ENCODE peak calls at places on chromosomes 4 and X, in eight cellular contexts. B, N, G, U, S, H, E and V are unnamed samples.

GRCh38 chr4:55321707-55322264 is 24.3 kb upstream of the SRD5A3 start:
- DNase-seq in B (peak; percentile 76), S (peak; percentile 54), N (peak; percentile 59), U (peak; percentile 82), E (peak; percentile 38), H (peak; percentile 98), G (no peak), V (peak; percentile 81)

GRCh38 chr4:137263206-137263605 is 269.1 kb downstream of the PCDH18 start:
- DNase-seq in E (no peak), S (no peak), U (no peak), N (no peak), B (no peak), H (no peak), G (no peak), V (no peak)

GRCh38 chr4:127486248-127486647 is 146.5 kb upstream of the INTU start:
- DNase-seq in H (no peak), B (no peak), S (no peak), N (no peak), U (no peak), G (no peak), E (no peak), V (no peak)

GRCh38 chr4:152352645-152353116 is 183.2 kb downstream of the FBXW7 start:
- DNase-seq in N (peak; percentile 46), S (peak; percentile 32), E (no peak), B (peak; percentile 97), G (no peak), H (peak; percentile 87), U (peak; percentile 94), V (peak; percentile 63)

GRCh38 chr4:150242820-150243458 is 164.7 kb downstream of the DCLK2 start:
- DNase-seq in H (peak; percentile 55), B (peak; percentile 60), G (no peak), S (no peak), E (no peak), N (no peak), U (peak; percentile 67), V (no peak)

GRCh38 chrX:40922307-40922706 is 162.9 kb upstream of the USP9X start:
- DNase-seq in G (no peak), E (no peak), N (peak; percentile 45), H (peak; percentile 81), B (peak; percentile 44), U (peak; percentile 76), S (no peak), V (no peak)

GRCh38 chr4:73726000-73726399 is 14.4 kb upstream of the CXCL8 start:
- DNase-seq in G (no peak), B (peak; percentile 93), N (no peak), H (peak; percentile 99), U (peak; percentile 88), E (no peak), S (no peak), V (no peak)

GRCh38 chrX:135512508-135513139 is 7.8 kb upstream of the INTS6L start:
- DNase-seq in U (no peak), N (no peak), H (no peak), S (no peak), B (no peak), E (no peak), G (no peak), V (no peak)

GRCh38 chr4:13783800-13784411 is 156.4 kb upstream of the BOD1L1 start:
- DNase-seq in U (no peak), G (no peak), H (no peak), N (peak; percentile 57), S (no peak), E (no peak), B (no peak), V (no peak)

GRCh38 chr4:27711041-27711440 is 850.4 kb downstream of the STIM2 start:
- DNase-seq in G (no peak), S (no peak), H (no peak), U (no peak), N (no peak), E (no peak), B (no peak), V (no peak)

GRCh38 chrX:75061701-75062100 is 94.4 kb downstream of the ABCB7 start:
- DNase-seq in B (peak; percentile 0), E (no peak), N (no peak), G (no peak), H (no peak), S (no peak), U (no peak), V (no peak)

GRCh38 chr4:66606908-66607307 is 936.6 kb upstream of the EPHA5 start:
- DNase-seq in G (no peak), E (no peak), N (no peak), S (no peak), U (no peak), B (no peak), H (no peak), V (no peak)

GRCh38 chr4:16942491-16942890 is 44.0 kb upstream of the LDB2 start:
- DNase-seq in H (no peak), E (no peak), G (no peak), B (no peak), N (no peak), U (no peak), S (no peak), V (no peak)

GRCh38 chr4:140156529-140157171 is 2.7 kb upstream of the MAML3 start:
- DNase-seq in E (no peak), H (no peak), N (no peak), U (no peak), S (no peak), G (no peak), B (no peak), V (no peak)

GRCh38 chrX:47628980-47629379 is 750 bp downstream of the CFP start:
- DNase-seq in N (no peak), B (no peak), H (peak; percentile 44), G (no peak), E (no peak), S (no peak), U (no peak), V (no peak)

GRCh38 chr4:93475730-93476129 is 352.8 kb upstream of the ATOH1 start:
- DNase-seq in G (no peak), H (peak; percentile 72), S (no peak), E (no peak), U (no peak), N (no peak), B (no peak), V (no peak)

DNA sequence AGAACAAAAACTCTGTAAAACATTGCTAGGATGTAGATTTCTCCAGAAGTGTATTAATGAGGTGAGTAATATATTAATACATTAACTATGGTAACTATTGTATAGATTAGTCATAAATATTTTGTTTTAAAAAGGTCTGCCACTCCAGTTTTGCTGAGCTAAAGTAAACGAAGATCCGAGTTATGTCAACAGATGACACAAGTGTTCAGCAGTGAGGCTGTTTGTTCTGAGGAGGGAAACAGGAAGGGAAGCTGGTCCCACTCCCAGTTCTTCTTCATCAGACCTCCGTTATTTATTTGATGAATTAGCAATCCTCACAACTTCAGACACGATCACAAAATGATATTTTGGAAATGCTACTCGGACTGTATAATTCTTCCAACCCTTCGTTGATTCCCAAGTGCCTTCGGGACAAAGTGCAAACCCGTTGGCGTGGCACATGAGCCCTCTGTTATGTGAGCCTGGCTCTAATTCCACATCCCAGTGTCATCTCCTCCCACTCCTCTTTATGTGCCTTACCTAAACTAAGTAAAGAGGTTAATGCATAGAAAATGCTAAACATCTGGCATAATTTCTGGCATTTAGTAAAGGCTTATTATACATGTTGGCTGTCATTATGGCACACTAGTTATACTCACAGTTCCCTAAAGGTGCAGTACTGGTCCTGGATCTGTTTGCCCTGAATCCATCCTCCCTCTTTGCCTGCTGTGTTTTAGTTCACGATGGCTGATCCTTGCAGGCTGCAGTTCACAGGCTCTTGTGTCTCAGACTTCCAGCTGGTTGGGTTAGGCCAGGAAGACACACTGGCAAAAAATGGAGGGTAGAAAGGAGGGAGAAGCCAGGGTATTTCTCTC is 190.6 kb upstream of the LNX1 start:
- DNase-seq in H (peak; percentile 98), U (peak; percentile 26), G (no peak), B (peak; percentile 90), E (no peak), N (peak; percentile 66), S (no peak), V (no peak)
- H3K4me1 ChIP-seq in H (peaks cover 53% of the 10 kb centered on the region), U (no peaks in the 10 kb centered on the region), G (no peaks in the 10 kb centered on the region), B (peaks cover 42% of the 10 kb centered on the region), E (no peaks in the 10 kb centered on the region), N (peaks cover 32% of the 10 kb centered on the region), S (no peaks in the 10 kb centered on the region), V (no peaks in the 10 kb centered on the region)

GRCh38 chr4:184444953-184445309 is 29.4 kb downstream of the IRF2 start:
- DNase-seq in G (no peak), S (no peak), N (no peak), E (peak; percentile 76), H (no peak), B (no peak), U (no peak), V (peak; percentile 40)
- H3K27ac ChIP-seq in G (no peak overlapping the region), S (peak overlapping the region; percentile 45), N (no peak overlapping the region), E (no peak overlapping the region), H (no peak overlapping the region), B (no peak overlapping the region), U (no peak overlapping the region), V (no peak overlapping the region)

GRCh38 chrX:12885508-12885907 is 18.6 kb downstream of the TLR7 start:
- DNase-seq in B (no peak), E (no peak), U (no peak), G (no peak), N (no peak), S (no peak), H (no peak), V (no peak)
- H3K4me1 ChIP-seq in B (no peaks in the 10 kb centered on the region), E (no peaks in the 10 kb centered on the region), U (no peaks in the 10 kb centered on the region), G (no peaks in the 10 kb centered on the region), N (no peaks in the 10 kb centered on the region), S (peaks cover under 1% of the 10 kb centered on the region), H (no peaks in the 10 kb centered on the region), V (no peaks in the 10 kb centered on the region)

GRCh38 chr4:40238700-40239548 is 42.1 kb downstream of the RHOH start:
- DNase-seq in H (no peak), S (peak; percentile 44), G (no peak), U (no peak), B (no peak), E (no peak), N (no peak), V (no peak)

GRCh38 chr4:40241026-40241425 is 44.2 kb downstream of the RHOH start:
- DNase-seq in U (no peak), E (no peak), N (no peak), S (no peak), B (no peak), H (no peak), G (no peak), V (no peak)

GRCh38 chr4:40240040-40240653 is 43.3 kb downstream of the RHOH start:
- DNase-seq in G (no peak), S (no peak), E (no peak), B (peak; percentile 11), N (no peak), H (peak; percentile 29), U (peak; percentile 10), V (no peak)

GRCh38 chr4:40234519-40235039 is 37.7 kb downstream of the RHOH start:
- DNase-seq in N (no peak), H (no peak), E (no peak), G (no peak), U (no peak), S (no peak), B (no peak), V (no peak)

DNA sequence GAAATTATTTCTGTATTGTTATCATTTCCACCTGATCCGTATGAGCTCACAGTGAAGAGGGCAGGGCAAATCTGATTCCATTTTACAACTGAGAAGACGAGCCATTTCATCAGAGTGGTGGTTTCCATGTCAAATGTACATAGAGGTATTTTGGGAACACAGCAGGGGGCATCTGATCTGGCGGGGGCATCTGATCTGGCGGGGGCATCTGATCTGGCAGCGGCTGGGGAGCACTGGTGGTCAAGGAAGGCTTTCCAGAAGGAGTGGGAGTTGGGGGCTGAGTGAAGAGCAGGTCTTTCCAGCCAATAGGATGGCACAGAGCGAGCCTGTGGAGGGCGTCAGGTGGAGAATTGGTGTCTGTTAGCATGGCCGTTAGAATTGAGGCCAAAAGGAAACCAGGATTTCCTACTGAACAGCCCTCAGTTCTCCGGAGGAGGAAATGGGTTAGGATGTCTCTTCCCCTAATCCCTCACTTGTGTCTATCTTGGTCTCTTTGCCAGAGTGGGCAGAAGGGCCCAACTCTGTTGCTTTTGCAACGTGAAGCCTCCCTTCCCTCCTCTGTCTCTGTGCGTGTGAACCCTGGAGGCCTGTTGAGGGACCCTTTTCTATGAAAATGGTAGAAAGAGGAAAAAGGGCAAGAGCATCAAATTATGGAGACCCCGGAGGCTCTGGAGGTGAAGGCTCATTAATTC is 41.3 kb downstream of the RHOH start:
- DNase-seq in U (no peak), B (no peak), E (no peak), H (no peak), S (no peak), N (no peak), G (no peak), V (no peak)
- H3K27ac ChIP-seq in U (no peak overlapping the region), B (no peak overlapping the region), E (no peak overlapping the region), H (no peak overlapping the region), S (peak overlapping the region; percentile 88), N (no peak overlapping the region), G (no peak overlapping the region), V (no peak overlapping the region)